ENCODE peak calls at places on chromosomes 2 and 18, in eight cellular contexts. One of them, this sample, is unnamed.
A peak's percentile ranks its signal among the peaks of the same experiment; 100 is the strongest.

GRCh38 chr2:240626531-240627300 is 1.4 kb downstream of the GPR35 start:
- DNase-seq in stimulated activated CD4-positive, alpha-beta T cell treated with anti-CD3 and anti-CD28 coated beads, Interleukin-2, amount 100 ng/mL, for 48 hours: no peak
- DNase-seq in activated CD4-positive, alpha-beta T cell treated with anti-CD3 and anti-CD28 coated beads for 24 hours: peak; percentile 13
- DNase-seq in cerebellum: no peak
- DNase-seq in fibroblast of pulmonary artery: no peak
- DNase-seq in breast epithelium: peak; percentile 43
- DNase-seq in NCI-H1436: no peak
- DNase-seq in BE2C: peak; percentile 7
- DNase-seq in this sample: peak; percentile 81

GRCh38 chr18:35910327-35910726 is 62.2 kb upstream of the RMP24 start:
- DNase-seq in stimulated activated CD4-positive, alpha-beta T cell treated with anti-CD3 and anti-CD28 coated beads, Interleukin-2, amount 100 ng/mL, for 48 hours: no peak
- DNase-seq in activated CD4-positive, alpha-beta T cell treated with anti-CD3 and anti-CD28 coated beads for 24 hours: no peak
- DNase-seq in cerebellum: no peak
- DNase-seq in NCI-H1436: no peak
- DNase-seq in fibroblast of pulmonary artery: no peak
- DNase-seq in breast epithelium: no peak
- DNase-seq in BE2C: no peak
- DNase-seq in this sample: no peak

GRCh38 chr2:237154050-237154638 is 68.5 kb downstream of the COPS8 start:
- DNase-seq in fibroblast of pulmonary artery: peak; percentile 74
- DNase-seq in stimulated activated CD4-positive, alpha-beta T cell treated with anti-CD3 and anti-CD28 coated beads, Interleukin-2, amount 100 ng/mL, for 48 hours: peak; percentile 48
- DNase-seq in breast epithelium: no peak
- DNase-seq in NCI-H1436: no peak
- DNase-seq in cerebellum: no peak
- DNase-seq in activated CD4-positive, alpha-beta T cell treated with anti-CD3 and anti-CD28 coated beads for 24 hours: peak; percentile 27
- DNase-seq in BE2C: peak; percentile 64
- DNase-seq in this sample: no peak

GRCh38 chr18:61596296-61596695 is 263.1 kb downstream of the CDH20 start:
- DNase-seq in breast epithelium: no peak
- DNase-seq in fibroblast of pulmonary artery: peak; percentile 59
- DNase-seq in activated CD4-positive, alpha-beta T cell treated with anti-CD3 and anti-CD28 coated beads for 24 hours: no peak
- DNase-seq in cerebellum: no peak
- DNase-seq in BE2C: no peak
- DNase-seq in stimulated activated CD4-positive, alpha-beta T cell treated with anti-CD3 and anti-CD28 coated beads, Interleukin-2, amount 100 ng/mL, for 48 hours: no peak
- DNase-seq in NCI-H1436: no peak
- DNase-seq in this sample: no peak

GRCh38 chr2:44112096-44112495 is 56.6 kb upstream of the PPM1B start:
- DNase-seq in BE2C: no peak
- DNase-seq in NCI-H1436: no peak
- DNase-seq in activated CD4-positive, alpha-beta T cell treated with anti-CD3 and anti-CD28 coated beads for 24 hours: no peak
- DNase-seq in breast epithelium: no peak
- DNase-seq in stimulated activated CD4-positive, alpha-beta T cell treated with anti-CD3 and anti-CD28 coated beads, Interleukin-2, amount 100 ng/mL, for 48 hours: no peak
- DNase-seq in cerebellum: no peak
- DNase-seq in fibroblast of pulmonary artery: no peak
- DNase-seq in this sample: no peak

GRCh38 chr2:27158468-27158867 is 9.7 kb downstream of the TCF23 start:
- DNase-seq in breast epithelium: no peak
- DNase-seq in BE2C: no peak
- DNase-seq in cerebellum: no peak
- DNase-seq in fibroblast of pulmonary artery: no peak
- DNase-seq in NCI-H1436: no peak
- DNase-seq in activated CD4-positive, alpha-beta T cell treated with anti-CD3 and anti-CD28 coated beads for 24 hours: no peak
- DNase-seq in stimulated activated CD4-positive, alpha-beta T cell treated with anti-CD3 and anti-CD28 coated beads, Interleukin-2, amount 100 ng/mL, for 48 hours: no peak
- DNase-seq in this sample: no peak

GRCh38 chr2:165239230-165239629 is at the start of gene SCN2A:
- DNase-seq in stimulated activated CD4-positive, alpha-beta T cell treated with anti-CD3 and anti-CD28 coated beads, Interleukin-2, amount 100 ng/mL, for 48 hours: no peak
- DNase-seq in NCI-H1436: peak; percentile 76
- DNase-seq in cerebellum: peak; percentile 59
- DNase-seq in BE2C: peak; percentile 15
- DNase-seq in activated CD4-positive, alpha-beta T cell treated with anti-CD3 and anti-CD28 coated beads for 24 hours: no peak
- DNase-seq in fibroblast of pulmonary artery: peak; percentile 75
- DNase-seq in breast epithelium: no peak
- DNase-seq in this sample: no peak

GRCh38 chr2:190714958-190715357 is 66.1 kb downstream of the NAB1 start:
- DNase-seq in breast epithelium: no peak
- DNase-seq in cerebellum: no peak
- DNase-seq in stimulated activated CD4-positive, alpha-beta T cell treated with anti-CD3 and anti-CD28 coated beads, Interleukin-2, amount 100 ng/mL, for 48 hours: no peak
- DNase-seq in NCI-H1436: no peak
- DNase-seq in activated CD4-positive, alpha-beta T cell treated with anti-CD3 and anti-CD28 coated beads for 24 hours: no peak
- DNase-seq in BE2C: no peak
- DNase-seq in fibroblast of pulmonary artery: peak; percentile 19
- DNase-seq in this sample: no peak

GRCh38 chr18:79553696-79554095 is 125.9 kb upstream of the CTDP1 start:
- DNase-seq in breast epithelium: no peak
- DNase-seq in activated CD4-positive, alpha-beta T cell treated with anti-CD3 and anti-CD28 coated beads for 24 hours: no peak
- DNase-seq in stimulated activated CD4-positive, alpha-beta T cell treated with anti-CD3 and anti-CD28 coated beads, Interleukin-2, amount 100 ng/mL, for 48 hours: no peak
- DNase-seq in cerebellum: no peak
- DNase-seq in NCI-H1436: no peak
- DNase-seq in BE2C: no peak
- DNase-seq in fibroblast of pulmonary artery: no peak
- DNase-seq in this sample: no peak

GRCh38 chr2:9800975-9801723 is 42.1 kb upstream of the TAF1B start:
- DNase-seq in BE2C: no peak
- DNase-seq in stimulated activated CD4-positive, alpha-beta T cell treated with anti-CD3 and anti-CD28 coated beads, Interleukin-2, amount 100 ng/mL, for 48 hours: peak; percentile 37
- DNase-seq in NCI-H1436: no peak
- DNase-seq in breast epithelium: peak; percentile 56
- DNase-seq in activated CD4-positive, alpha-beta T cell treated with anti-CD3 and anti-CD28 coated beads for 24 hours: no peak
- DNase-seq in cerebellum: no peak
- DNase-seq in fibroblast of pulmonary artery: peak; percentile 35
- DNase-seq in this sample: no peak

GRCh38 chr2:55056024-55056521 is 5.8 kb upstream of the RTN4 start:
- DNase-seq in activated CD4-positive, alpha-beta T cell treated with anti-CD3 and anti-CD28 coated beads for 24 hours: no peak
- DNase-seq in fibroblast of pulmonary artery: peak; percentile 56
- DNase-seq in NCI-H1436: no peak
- DNase-seq in cerebellum: no peak
- DNase-seq in breast epithelium: no peak
- DNase-seq in stimulated activated CD4-positive, alpha-beta T cell treated with anti-CD3 and anti-CD28 coated beads, Interleukin-2, amount 100 ng/mL, for 48 hours: no peak
- DNase-seq in BE2C: peak; percentile 32
- DNase-seq in this sample: no peak

GRCh38 chr2:205358351-205358815 is 323.9 kb upstream of the NRP2 start:
- DNase-seq in breast epithelium: no peak
- DNase-seq in NCI-H1436: no peak
- DNase-seq in BE2C: no peak
- DNase-seq in fibroblast of pulmonary artery: peak; percentile 49
- DNase-seq in activated CD4-positive, alpha-beta T cell treated with anti-CD3 and anti-CD28 coated beads for 24 hours: no peak
- DNase-seq in cerebellum: no peak
- DNase-seq in stimulated activated CD4-positive, alpha-beta T cell treated with anti-CD3 and anti-CD28 coated beads, Interleukin-2, amount 100 ng/mL, for 48 hours: no peak
- DNase-seq in this sample: no peak

GRCh38 chr18:51107594-51108305 is 77.7 kb downstream of the SMAD4 start:
- DNase-seq in activated CD4-positive, alpha-beta T cell treated with anti-CD3 and anti-CD28 coated beads for 24 hours: peak; percentile 7
- DNase-seq in stimulated activated CD4-positive, alpha-beta T cell treated with anti-CD3 and anti-CD28 coated beads, Interleukin-2, amount 100 ng/mL, for 48 hours: no peak
- DNase-seq in NCI-H1436: no peak
- DNase-seq in BE2C: no peak
- DNase-seq in cerebellum: no peak
- DNase-seq in breast epithelium: no peak
- DNase-seq in fibroblast of pulmonary artery: no peak
- DNase-seq in this sample: no peak

GRCh38 chr2:226618875-226619605 is 180.6 kb downstream of the IRS1 start:
- DNase-seq in BE2C: no peak
- DNase-seq in activated CD4-positive, alpha-beta T cell treated with anti-CD3 and anti-CD28 coated beads for 24 hours: no peak
- DNase-seq in stimulated activated CD4-positive, alpha-beta T cell treated with anti-CD3 and anti-CD28 coated beads, Interleukin-2, amount 100 ng/mL, for 48 hours: no peak
- DNase-seq in fibroblast of pulmonary artery: peak; percentile 61
- DNase-seq in breast epithelium: no peak
- DNase-seq in cerebellum: no peak
- DNase-seq in NCI-H1436: no peak
- DNase-seq in this sample: no peak

GRCh38 chr2:74739129-74739528 is 85.1 kb downstream of the SEMA4F start:
- DNase-seq in BE2C: no peak
- DNase-seq in fibroblast of pulmonary artery: no peak
- DNase-seq in cerebellum: no peak
- DNase-seq in activated CD4-positive, alpha-beta T cell treated with anti-CD3 and anti-CD28 coated beads for 24 hours: no peak
- DNase-seq in NCI-H1436: no peak
- DNase-seq in stimulated activated CD4-positive, alpha-beta T cell treated with anti-CD3 and anti-CD28 coated beads, Interleukin-2, amount 100 ng/mL, for 48 hours: no peak
- DNase-seq in breast epithelium: no peak
- DNase-seq in this sample: no peak

GRCh38 chr18:23250893-23251656 is 115.8 kb downstream of the CABLES1 start:
- DNase-seq in stimulated activated CD4-positive, alpha-beta T cell treated with anti-CD3 and anti-CD28 coated beads, Interleukin-2, amount 100 ng/mL, for 48 hours: no peak
- DNase-seq in activated CD4-positive, alpha-beta T cell treated with anti-CD3 and anti-CD28 coated beads for 24 hours: no peak
- DNase-seq in NCI-H1436: no peak
- DNase-seq in breast epithelium: no peak
- DNase-seq in cerebellum: no peak
- DNase-seq in BE2C: no peak
- DNase-seq in fibroblast of pulmonary artery: peak; percentile 72
- DNase-seq in this sample: peak; percentile 34

GRCh38 chr2:36489296-36489695 is 108.7 kb downstream of the FEZ2 start:
- DNase-seq in NCI-H1436: no peak
- DNase-seq in stimulated activated CD4-positive, alpha-beta T cell treated with anti-CD3 and anti-CD28 coated beads, Interleukin-2, amount 100 ng/mL, for 48 hours: no peak
- DNase-seq in fibroblast of pulmonary artery: peak; percentile 76
- DNase-seq in BE2C: no peak
- DNase-seq in activated CD4-positive, alpha-beta T cell treated with anti-CD3 and anti-CD28 coated beads for 24 hours: no peak
- DNase-seq in cerebellum: no peak
- DNase-seq in breast epithelium: no peak
- DNase-seq in this sample: no peak